ENCODE peak calls at places on chromosome 3, in five cellular contexts. F is GM12865, P is nephron progenitor cell, Z is adrenal gland, G is HCT116. E is an unnamed sample.
A peak's percentile ranks its signal among the peaks of the same experiment; 100 is the strongest.

GRCh38 chr3:28308196-28308595 is 40.3 kb upstream of the ZCWPW2 start:
- DNase-seq in Z (no peak), F (no peak), G (no peak), P (no peak), E (no peak)

GRCh38 chr3:145776782-145777408 is 384.1 kb downstream of the PLOD2 start:
- DNase-seq in F (peak; percentile 77), G (peak; percentile 39), Z (peak; percentile 50), P (peak; percentile 54), E (no peak)

GRCh38 chr3:73086071-73086494 is 24.6 kb downstream of the EBLN2 start:
- DNase-seq in P (peak; percentile 66), F (peak; percentile 37), Z (peak; percentile 46), G (peak; percentile 38), E (no peak)

GRCh38 chr3:31225923-31226322 is 306.8 kb upstream of the STT3B start:
- DNase-seq in Z (no peak), G (no peak), P (no peak), F (no peak), E (no peak)

GRCh38 chr3:135452881-135453280 is 512.6 kb upstream of the PPP2R3A start:
- DNase-seq in F (no peak), G (no peak), Z (no peak), P (peak; percentile 10), E (no peak)

GRCh38 chr3:183265713-183266417 is 12.8 kb downstream of the B3GNT5 start:
- DNase-seq in G (peak; percentile 81), F (no peak), P (no peak), Z (no peak), E (no peak)

GRCh38 chr3:46913644-46914043 is 36.1 kb downstream of the PTH1R start:
- DNase-seq in Z (peak; percentile 70), G (no peak), F (no peak), P (no peak), E (peak; percentile 59)

GRCh38 chr3:115830764-115831395 is 207.6 kb downstream of the GAP43 start:
- DNase-seq in G (no peak), Z (no peak), F (no peak), P (no peak), E (no peak)

GRCh38 chr3:53730565-53730964 is 115.7 kb downstream of the CHDH start:
- DNase-seq in P (no peak), G (no peak), F (no peak), Z (peak; percentile 38), E (no peak)

GRCh38 chr3:194874206-194874605 is 188.5 kb downstream of the FAM43A start:
- DNase-seq in Z (no peak), P (no peak), F (no peak), G (no peak), E (no peak)

GRCh38 chr3:27575509-27575908 is 91.3 kb upstream of the SLC4A7 start:
- DNase-seq in Z (no peak), P (no peak), F (no peak), G (no peak), E (no peak)

GRCh38 chr3:152404976-152405375 is 136.2 kb downstream of the MBNL1 start:
- DNase-seq in F (no peak), Z (no peak), P (no peak), G (no peak), E (no peak)

GRCh38 chr3:74592359-74592758 is 22.1 kb downstream of the CNTN3 start:
- DNase-seq in F (no peak), Z (no peak), G (no peak), P (no peak), E (no peak)

GRCh38 chr3:5005367-5005766 is 26.1 kb downstream of the BHLHE40 start:
- DNase-seq in F (no peak), P (no peak), G (no peak), Z (no peak), E (no peak)

GRCh38 chr3:119349353-119349752 is 55.2 kb downstream of the ARHGAP31 start:
- DNase-seq in G (no peak), Z (no peak), F (no peak), P (no peak), E (no peak)

GRCh38 chr3:53822331-53822741 is 23.9 kb downstream of the CHDH start:
- DNase-seq in F (no peak), Z (no peak), G (no peak), P (no peak), E (peak; percentile 74)

GRCh38 chr3:48504051-48504946 is at the start of gene SHISA5:
- DNase-seq in Z (peak; percentile 89), F (peak; percentile 56), G (no peak), P (peak; percentile 81), E (peak; percentile 83)

GRCh38 chr3:159739166-159739565 is 249.5 kb upstream of the IL12A start:
- DNase-seq in G (no peak), F (no peak), Z (no peak), P (no peak), E (no peak)

GRCh38 chr3:159731254-159731653 is 257.4 kb upstream of the IL12A start:
- DNase-seq in Z (no peak), G (no peak), F (no peak), P (no peak), E (no peak)

GRCh38 chr3:159733194-159733860 is 255.3 kb upstream of the IL12A start:
- DNase-seq in Z (no peak), P (no peak), G (no peak), F (no peak), E (no peak)

GRCh38 chr3:159732172-159733111 is 256.2 kb upstream of the IL12A start:
- DNase-seq in G (peak; percentile 27), P (peak; percentile 20), F (no peak), Z (no peak), E (no peak)

GRCh38 chr3:159734681-159735080 is 254.0 kb upstream of the IL12A start:
- DNase-seq in G (no peak), F (no peak), P (no peak), Z (no peak), E (no peak)
- TF ChIP-seq CTCF in G (no peak), F (no peak), P (no peak), Z (no peak), E (no peak)

GRCh38 chr3:55662683-55663082 is 175.6 kb upstream of the WNT5A start:
- DNase-seq in G (no peak), P (no peak), F (no peak), Z (no peak), E (no peak)

GRCh38 chr3:55661141-55661540 is 174.0 kb upstream of the WNT5A start:
- DNase-seq in G (no peak), Z (no peak), F (peak; percentile 73), P (no peak), E (no peak)

GRCh38 chr3:55660642-55661041 is 173.5 kb upstream of the WNT5A start:
- DNase-seq in G (no peak), F (no peak), P (no peak), Z (no peak), E (no peak)

GRCh38 chr3:55668359-55668758 is 181.3 kb upstream of the WNT5A start:
- DNase-seq in Z (no peak), P (no peak), F (no peak), G (no peak), E (no peak)

DNA sequence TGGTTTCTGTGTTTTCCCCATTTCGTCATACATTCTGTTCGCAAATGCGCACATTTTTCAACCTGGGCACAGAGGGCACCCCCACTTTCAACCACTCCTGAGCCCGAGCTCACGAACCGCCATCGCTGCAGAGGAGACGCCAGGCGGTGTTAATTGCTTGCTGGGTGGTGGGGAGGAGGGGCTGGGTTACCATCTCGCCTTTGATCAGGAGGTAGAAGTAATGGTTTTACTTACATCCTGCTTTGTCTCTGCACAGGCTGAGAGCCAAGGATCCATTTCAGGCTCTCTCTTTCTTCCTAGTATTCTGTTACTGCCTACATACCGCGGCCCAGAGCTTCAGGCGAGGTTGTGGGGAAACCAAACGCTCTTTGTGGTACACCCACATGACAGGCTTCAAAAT is 177.3 kb upstream of the WNT5A start:
- DNase-seq in G (no peak), F (no peak), P (peak; percentile 37), Z (no peak), E (no peak)
- TF ChIP-seq CTCF in G (no peak), F (no peak), P (no peak), Z (no peak), E (no peak)

GRCh38 chr3:141486735-141487418 is at the start of gene RASA2:
- DNase-seq in P (peak; percentile 76), G (peak; percentile 66), Z (peak; percentile 71), F (peak; percentile 86), E (no peak)

GRCh38 chr3:141485578-141486415 is 1.0 kb upstream of the RASA2 start:
- DNase-seq in Z (no peak), F (no peak), P (no peak), G (peak; percentile 12), E (no peak)

GRCh38 chr3:141486416-141486734 is 452 bp upstream of the RASA2 start:
- DNase-seq in G (no peak), Z (no peak), F (no peak), P (peak; percentile 13), E (no peak)

GRCh38 chr3:141489184-141489583 is 2.4 kb downstream of the RASA2 start:
- DNase-seq in F (peak; percentile 66), Z (no peak), P (no peak), G (no peak), E (no peak)

GRCh38 chr3:141487419-141488345 is 855 bp downstream of the RASA2 start:
- DNase-seq in Z (peak; percentile 72), F (peak; percentile 96), P (peak; percentile 75), G (peak; percentile 59), E (no peak)
- TF ChIP-seq CTCF in Z (no peak), F (no peak), P (no peak), G (no peak), E (peak; percentile 21)

GRCh38 chr3:129018751-129019150 is 17.6 kb downstream of the EFCC1 start:
- DNase-seq in F (no peak), Z (no peak), P (no peak), G (no peak), E (peak; percentile 54)
- TF ChIP-seq CTCF in F (no peak), Z (no peak), P (no peak), G (no peak), E (no peak)

DNA sequence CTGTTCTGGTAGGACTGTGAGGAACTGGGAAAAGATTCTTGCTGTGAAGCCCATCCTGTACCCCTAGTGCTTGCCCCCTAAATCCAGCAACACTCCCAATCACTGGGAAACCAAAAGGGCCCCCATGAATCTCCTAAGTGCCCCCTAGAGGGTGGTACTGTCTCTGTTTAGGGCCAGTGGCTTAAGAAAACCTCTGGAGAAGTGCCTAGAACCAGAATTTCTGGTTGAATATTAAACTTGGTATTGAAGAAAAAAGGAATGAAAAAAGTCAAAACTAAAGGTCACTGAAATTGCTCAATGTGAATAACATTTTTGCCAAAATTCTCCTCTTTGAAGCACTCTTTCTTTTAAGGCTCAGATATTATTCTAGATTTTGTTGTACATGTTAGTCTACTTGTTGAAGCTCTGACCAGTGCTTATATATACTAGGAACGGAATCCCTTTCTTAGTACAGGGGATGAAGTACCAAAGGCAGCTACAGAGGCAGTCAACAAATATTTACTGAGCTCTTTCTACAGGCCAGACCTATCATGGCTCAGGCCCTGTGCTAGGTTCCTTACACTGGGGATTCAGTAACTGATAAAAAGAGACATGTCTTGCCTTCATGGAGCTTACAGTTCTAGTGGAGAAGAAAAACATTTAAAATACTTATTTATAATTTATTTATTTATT is 138.8 kb downstream of the MYLK start:
- DNase-seq in F (no peak), G (no peak), Z (no peak), P (no peak), E (no peak)
- TF ChIP-seq CTCF in F (no peak), G (peak; percentile 57), Z (no peak), P (no peak), E (peak; percentile 56)

GRCh38 chr3:16050641-16051467 is 123.6 kb upstream of the GALNT15 start:
- DNase-seq in F (no peak), Z (peak; percentile 25), P (no peak), G (no peak), E (no peak)

GRCh38 chr3:16053794-16054193 is 120.7 kb upstream of the GALNT15 start:
- DNase-seq in G (no peak), F (no peak), Z (no peak), P (no peak), E (no peak)

GRCh38 chr3:16052964-16053363 is 121.5 kb upstream of the GALNT15 start:
- DNase-seq in G (no peak), F (no peak), P (no peak), Z (no peak), E (no peak)

GRCh38 chr3:16048435-16049318 is 125.8 kb upstream of the GALNT15 start:
- DNase-seq in P (peak; percentile 34), F (peak; percentile 77), Z (peak; percentile 61), G (peak; percentile 61), E (no peak)
- TF ChIP-seq CTCF in P (peak; percentile 84), F (peak; percentile 72), Z (peak; percentile 94), G (peak; percentile 84), E (peak; percentile 94)

E was measured in chondrocyte.